ENCODE peak calls at places on chromosome 18, in six cellular contexts. J is H9, K is SJSA1, T is heart right ventricle, L is OCI-LY7, A is cardiac muscle cell. Y is an unnamed sample.

GRCh38 chr18:67265464-67266245 is 250.9 kb downstream of the DSEL start:
- DNase-seq in J (no peak), K (peak), T (no peak), L (no peak), A (peak), Y (no peak)

GRCh38 chr18:36662000-36662399 is 166.8 kb downstream of the TPGS2 start:
- DNase-seq in J (peak), K (no peak), T (no peak), L (no peak), A (peak), Y (peak)

GRCh38 chr18:26714739-26715138 is 150.8 kb downstream of the AQP4 start:
- DNase-seq in J (no peak), K (no peak), T (no peak), L (no peak), A (peak), Y (no peak)

GRCh38 chr18:22409445-22409844 is 8.3 kb downstream of the CTAGE1 start:
- DNase-seq in J (no peak), K (no peak), T (no peak), L (no peak), A (no peak), Y (no peak)

GRCh38 chr18:27964811-27965210 is 212.1 kb downstream of the CDH2 start:
- DNase-seq in J (no peak), K (peak), T (no peak), L (no peak), A (peak), Y (no peak)

GRCh38 chr18:74996055-74996454 is 212.9 kb downstream of the PTGR3 start:
- DNase-seq in J (no peak), K (no peak), T (no peak), L (no peak), A (no peak), Y (no peak)

GRCh38 chr18:2853926-2854664 is 7.3 kb downstream of the EMILIN2 start:
- DNase-seq in J (no peak), K (no peak), T (no peak), L (no peak), A (peak), Y (peak)

GRCh38 chr18:1848716-1849115 is 722.6 kb downstream of the METTL4 start:
- DNase-seq in J (no peak), K (no peak), T (no peak), L (no peak), A (no peak), Y (no peak)

GRCh38 chr18:57832730-57833129 is 29.6 kb upstream of the ATP8B1 start:
- DNase-seq in J (no peak), K (no peak), T (no peak), L (no peak), A (no peak), Y (no peak)

GRCh38 chr18:32308493-32309120 is 118.8 kb downstream of the MEP1B start:
- DNase-seq in J (no peak), K (peak), T (no peak), L (no peak), A (peak), Y (no peak)

GRCh38 chr18:78642561-78643398 is 336.8 kb upstream of the SALL3 start:
- DNase-seq in J (no peak), K (no peak), T (no peak), L (peak), A (no peak), Y (peak)

GRCh38 chr18:72672364-72673151 is 128.4 kb upstream of the CBLN2 start:
- DNase-seq in J (no peak), K (peak), T (no peak), L (peak), A (peak), Y (peak)

GRCh38 chr18:62875320-62875719 is 160.0 kb downstream of the PHLPP1 start:
- DNase-seq in J (no peak), K (peak), T (no peak), L (no peak), A (no peak), Y (no peak)

GRCh38 chr18:62876106-62876505 is 160.8 kb downstream of the PHLPP1 start:
- DNase-seq in J (no peak), K (no peak), T (no peak), L (no peak), A (no peak), Y (no peak)

GRCh38 chr18:62878305-62878704 is 163.0 kb downstream of the PHLPP1 start:
- DNase-seq in J (no peak), K (peak), T (no peak), L (no peak), A (no peak), Y (no peak)

GRCh38 chr18:62877448-62878221 is 162.3 kb downstream of the PHLPP1 start:
- DNase-seq in J (peak), K (peak), T (no peak), L (no peak), A (peak), Y (peak)

DNA sequence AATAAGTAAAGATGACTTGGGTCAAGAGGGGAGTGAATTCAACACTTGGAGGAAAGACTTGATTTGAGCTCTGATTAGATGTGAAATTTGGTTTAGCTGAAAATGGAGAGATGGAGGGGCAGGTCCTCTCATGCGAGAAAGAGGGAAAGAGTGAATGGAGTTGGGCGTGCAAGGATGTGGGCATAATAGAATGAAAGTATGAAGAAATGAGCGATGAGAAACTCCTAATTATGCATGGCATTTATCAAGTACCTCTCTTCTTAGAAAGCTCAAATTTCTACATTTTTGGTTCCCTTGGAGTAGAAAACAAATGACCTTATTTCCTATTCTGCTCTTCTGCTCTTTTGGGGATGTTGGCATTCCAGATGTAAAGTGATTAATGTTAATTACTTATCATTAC is 161.5 kb downstream of the PHLPP1 start:
- DNase-seq in J (no peak), K (peak), T (no peak), L (no peak), A (no peak), Y (no peak)
- H3K27ac ChIP-seq in J (peak), K (peak), T (peak), L (no peak), A (peak), Y (peak)

DNA sequence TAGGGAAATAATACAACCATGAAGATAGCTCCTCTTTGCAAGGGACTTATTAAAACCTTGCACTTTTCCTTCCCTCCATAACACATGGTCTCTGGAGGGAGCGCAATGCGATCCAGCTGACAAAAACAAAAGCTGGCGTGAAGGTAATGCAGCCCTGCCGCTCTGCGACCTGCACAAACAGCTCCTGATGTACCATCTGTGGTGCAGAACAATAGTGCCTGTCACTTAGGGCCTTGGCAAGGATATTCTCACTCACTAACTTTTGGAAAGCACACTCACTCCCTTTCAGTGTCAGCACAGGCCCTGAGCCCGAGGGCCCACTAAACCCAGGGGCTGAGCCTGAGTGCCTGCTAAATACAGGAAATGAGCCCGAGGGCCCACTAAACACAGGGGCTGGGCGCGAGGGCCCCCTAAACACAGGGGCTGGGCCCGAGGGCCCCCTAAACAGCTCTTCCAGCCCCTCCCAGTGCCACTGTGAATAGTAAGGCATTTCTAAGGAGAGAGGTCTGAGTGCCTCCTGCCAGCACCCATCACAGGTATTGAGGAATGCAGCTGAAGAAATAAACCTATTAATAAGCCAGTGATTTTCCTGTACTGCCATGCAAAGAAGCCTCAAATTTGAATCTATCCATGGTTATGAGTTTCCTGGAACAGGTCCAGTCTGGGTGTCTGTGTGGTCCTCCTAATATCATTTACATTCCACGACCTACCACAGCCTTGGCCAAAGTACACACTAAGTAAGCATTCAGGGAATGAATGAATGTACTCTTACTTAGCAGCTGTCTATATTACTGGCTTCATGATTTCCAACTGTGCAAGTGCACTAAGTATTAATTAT is 9.3 kb downstream of the L3MBTL4 start:
- DNase-seq in J (no peak), K (peak), T (no peak), L (no peak), A (peak), Y (peak)
- H3K27ac ChIP-seq in J (no peak), K (peak), T (no peak), L (no peak), A (no peak), Y (no peak)

GRCh38 chr18:12862467-12862866 is 21.6 kb downstream of the PTPN2 start:
- DNase-seq in J (peak), K (no peak), T (no peak), L (peak), A (no peak), Y (peak)
- H3K27ac ChIP-seq in J (peak), K (no peak), T (no peak), L (peak), A (peak), Y (peak)

GRCh38 chr18:11488175-11488574 is 121.2 kb upstream of the SLC35G4 start:
- DNase-seq in J (no peak), K (no peak), T (no peak), L (no peak), A (peak), Y (no peak)
- H3K27ac ChIP-seq in J (no peak), K (no peak), T (no peak), L (no peak), A (no peak), Y (no peak)

GRCh38 chr18:13661051-13661778 is 65.1 kb downstream of the FAM210A start:
- DNase-seq in J (no peak), K (no peak), T (no peak), L (no peak), A (no peak), Y (no peak)

GRCh38 chr18:13661779-13662271 is 64.5 kb downstream of the FAM210A start:
- DNase-seq in J (no peak), K (no peak), T (no peak), L (no peak), A (peak), Y (no peak)

GRCh38 chr18:13657974-13658373 is 68.4 kb downstream of the FAM210A start:
- DNase-seq in J (no peak), K (no peak), T (no peak), L (no peak), A (no peak), Y (no peak)

GRCh38 chr18:13660510-13660909 is 65.8 kb downstream of the FAM210A start:
- DNase-seq in J (no peak), K (no peak), T (no peak), L (no peak), A (peak), Y (no peak)

GRCh38 chr18:13658444-13659204 is 67.7 kb downstream of the FAM210A start:
- DNase-seq in J (no peak), K (no peak), T (no peak), L (no peak), A (no peak), Y (no peak)
- H3K27ac ChIP-seq in J (no peak), K (no peak), T (no peak), L (no peak), A (peak), Y (no peak)

GRCh38 chr18:77138270-77138669 is 5.7 kb upstream of the MBP start:
- DNase-seq in J (no peak), K (no peak), T (no peak), L (no peak), A (no peak), Y (no peak)
- H3K27ac ChIP-seq in J (no peak), K (no peak), T (no peak), L (no peak), A (no peak), Y (no peak)

DNA sequence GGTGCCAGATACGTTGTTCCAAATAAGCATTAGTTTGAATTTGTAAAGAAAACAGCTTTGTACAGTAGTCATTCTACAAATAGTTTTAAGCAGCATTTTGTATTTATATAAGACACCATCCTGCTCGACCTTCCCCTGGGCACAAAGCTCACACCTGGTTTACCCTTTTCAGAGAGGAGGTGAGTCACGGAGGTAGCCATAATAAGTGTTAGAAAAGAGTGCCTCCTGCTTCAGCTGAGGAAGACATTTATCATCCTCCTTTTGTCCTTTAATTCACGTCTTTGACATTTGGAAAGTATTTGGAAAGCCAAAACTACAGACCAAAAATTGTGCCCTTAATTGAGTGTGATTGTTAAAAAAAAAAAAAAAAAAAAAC is 6.8 kb downstream of the RAB12 start:
- DNase-seq in J (no peak), K (no peak), T (no peak), L (no peak), A (no peak), Y (no peak)
- H3K27ac ChIP-seq in J (peak), K (peak), T (peak), L (no peak), A (no peak), Y (no peak)